ENCODE peak calls at places on chromosomes 1 and 21, in four cellular contexts. I is lung microvascular endothelial cell; Q is stimulated activated CD8-positive, alpha-beta memory T cell treated with anti-CD3 and anti-CD28 coated beads, Interleukin-15, amount 100 ng/mL, for 4 hours; A is caudate nucleus. T is an unnamed sample.

GRCh38 chr1:114386129-114387037 is 124.6 kb downstream of the TRIM33 start:
- DNase-seq in A (no peak), I (no peak), Q (no peak), T (no peak)

GRCh38 chr1:233543338-233544255 is 70.3 kb upstream of the KCNK1 start:
- DNase-seq in I (no peak), Q (no peak), A (peak; percentile 9), T (no peak)

GRCh38 chr1:228015276-228016180 is 8.7 kb downstream of the WNT3A start:
- DNase-seq in A (no peak), I (no peak), Q (no peak), T (no peak)

GRCh38 chr1:195908121-195908520 is 700.1 kb downstream of the KCNT2 start:
- DNase-seq in A (no peak), Q (no peak), I (no peak), T (no peak)

GRCh38 chr1:184531296-184531695 is 144.5 kb downstream of the C1orf21 start:
- DNase-seq in A (no peak), I (no peak), Q (no peak), T (no peak)

GRCh38 chr1:30322859-30323257 is 400.5 kb downstream of the MATN1 start:
- DNase-seq in A (no peak), I (no peak), Q (no peak), T (no peak)

GRCh38 chr1:26376050-26376449 is 3.5 kb upstream of the ZNF683 start:
- DNase-seq in I (no peak), Q (no peak), A (no peak), T (no peak)

GRCh38 chr1:204507317-204508105 is 8.7 kb upstream of the MDM4 start:
- DNase-seq in I (peak; percentile 16), Q (no peak), A (no peak), T (peak; percentile 59)

GRCh38 chr21:22115746-22116145 is 1117.5 kb downstream of the NCAM2 start:
- DNase-seq in Q (no peak), I (no peak), A (no peak), T (no peak)